ENCODE peak calls at places on chromosomes 16 and 17, in five cellular contexts. D is retinal pigment epithelial cell, X is body of pancreas, C is right atrium auricular region, G is mammary epithelial cell. M is an unnamed sample.

GRCh38 chr16:69833357-69833781 is 71.2 kb downstream of the WWP2 start:
- DNase-seq in D (no peak), X (no peak), C (no peak), G (no peak), M (peak)

GRCh38 chr16:19095699-19096098 is 18.1 kb upstream of the ITPRIPL2 start:
- DNase-seq in D (no peak), X (no peak), C (no peak), G (peak), M (no peak)

GRCh38 chr17:45740553-45741330 is 43.4 kb upstream of the CRHR1 start:
- DNase-seq in D (no peak), X (no peak), C (no peak), G (peak), M (peak)

GRCh38 chr16:57510016-57510871 is 24.0 kb upstream of the DOK4 start:
- DNase-seq in D (no peak), X (no peak), C (no peak), G (no peak), M (no peak)

GRCh38 chr17:50260501-50260911 is 13.8 kb upstream of the TMEM92 start:
- DNase-seq in D (no peak), X (no peak), C (peak), G (no peak), M (no peak)

GRCh38 chr16:47260496-47260895 is 116.8 kb upstream of the NETO2 start:
- DNase-seq in D (no peak), X (no peak), C (no peak), G (no peak), M (no peak)

GRCh38 chr16:87086575-87086974 is 230.6 kb downstream of the C16orf95 start:
- DNase-seq in D (no peak), X (no peak), C (no peak), G (no peak), M (peak)

GRCh38 chr17:78474631-78475146 is 96.2 kb downstream of the PGS1 start:
- DNase-seq in D (no peak), X (no peak), C (no peak), G (no peak), M (no peak)

GRCh38 chr17:55794681-55795080 is 43.8 kb downstream of the PCTP start:
- DNase-seq in D (no peak), X (no peak), C (no peak), G (no peak), M (no peak)

GRCh38 chr16:10541396-10541795 is 39.0 kb downstream of the EMP2 start:
- DNase-seq in D (no peak), X (no peak), C (no peak), G (no peak), M (no peak)

GRCh38 chr17:67608691-67609090 is 109.0 kb upstream of the NOL11 start:
- DNase-seq in D (no peak), X (no peak), C (no peak), G (peak), M (peak)

GRCh38 chr17:45240905-45241314 is 19.2 kb downstream of the FMNL1 start:
- DNase-seq in D (no peak), X (no peak), C (no peak), G (no peak), M (no peak)

GRCh38 chr17:45380046-45380765 is 52.5 kb downstream of the ARHGAP27 start:
- DNase-seq in D (no peak), X (no peak), C (no peak), G (no peak), M (no peak)

GRCh38 chr16:66521951-66522771 is 27.8 kb downstream of the TK2 start:
- DNase-seq in D (peak), X (no peak), C (peak), G (peak), M (peak)

GRCh38 chr16:66522816-66523590 is 26.9 kb downstream of the TK2 start:
- DNase-seq in D (no peak), X (no peak), C (no peak), G (no peak), M (no peak)

GRCh38 chr16:66523861-66524354 is 26.0 kb downstream of the TK2 start:
- DNase-seq in D (no peak), X (no peak), C (no peak), G (no peak), M (no peak)

GRCh38 chr16:66525396-66526180 is 24.3 kb downstream of the TK2 start:
- DNase-seq in D (no peak), X (no peak), C (no peak), G (peak), M (no peak)

DNA sequence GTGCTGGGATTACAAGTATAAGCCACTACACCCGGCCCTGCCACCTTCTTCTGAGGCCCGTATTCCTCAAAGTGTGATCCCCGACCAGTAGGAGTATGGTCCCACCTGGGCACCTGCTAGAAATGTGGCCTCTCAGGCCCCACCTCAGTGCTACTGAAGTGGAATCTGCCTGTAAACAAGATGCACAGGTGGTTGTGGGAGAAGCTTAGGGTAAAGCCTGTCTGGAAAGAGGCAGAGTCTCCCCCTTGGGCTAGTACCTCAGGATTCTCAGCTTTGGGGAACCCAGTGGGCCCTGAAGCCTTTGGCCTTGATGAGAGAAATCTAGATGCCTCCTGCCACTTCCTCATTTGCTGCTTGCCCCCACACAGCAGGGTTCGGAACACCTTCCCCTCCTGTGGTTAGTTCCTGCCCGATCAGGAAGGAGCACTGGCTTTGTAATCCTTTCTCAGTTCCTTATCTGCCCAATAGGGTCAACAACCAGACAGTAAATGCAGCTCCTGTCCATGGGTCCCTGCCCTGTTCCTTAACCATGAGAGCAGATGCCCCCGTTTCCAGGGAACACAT is 25.2 kb downstream of the TK2 start:
- DNase-seq in D (no peak), X (no peak), C (no peak), G (no peak), M (no peak)
- TF ChIP-seq CTCF in D (no peak), X (no peak), C (no peak), G (no peak), M (no peak)

DNA sequence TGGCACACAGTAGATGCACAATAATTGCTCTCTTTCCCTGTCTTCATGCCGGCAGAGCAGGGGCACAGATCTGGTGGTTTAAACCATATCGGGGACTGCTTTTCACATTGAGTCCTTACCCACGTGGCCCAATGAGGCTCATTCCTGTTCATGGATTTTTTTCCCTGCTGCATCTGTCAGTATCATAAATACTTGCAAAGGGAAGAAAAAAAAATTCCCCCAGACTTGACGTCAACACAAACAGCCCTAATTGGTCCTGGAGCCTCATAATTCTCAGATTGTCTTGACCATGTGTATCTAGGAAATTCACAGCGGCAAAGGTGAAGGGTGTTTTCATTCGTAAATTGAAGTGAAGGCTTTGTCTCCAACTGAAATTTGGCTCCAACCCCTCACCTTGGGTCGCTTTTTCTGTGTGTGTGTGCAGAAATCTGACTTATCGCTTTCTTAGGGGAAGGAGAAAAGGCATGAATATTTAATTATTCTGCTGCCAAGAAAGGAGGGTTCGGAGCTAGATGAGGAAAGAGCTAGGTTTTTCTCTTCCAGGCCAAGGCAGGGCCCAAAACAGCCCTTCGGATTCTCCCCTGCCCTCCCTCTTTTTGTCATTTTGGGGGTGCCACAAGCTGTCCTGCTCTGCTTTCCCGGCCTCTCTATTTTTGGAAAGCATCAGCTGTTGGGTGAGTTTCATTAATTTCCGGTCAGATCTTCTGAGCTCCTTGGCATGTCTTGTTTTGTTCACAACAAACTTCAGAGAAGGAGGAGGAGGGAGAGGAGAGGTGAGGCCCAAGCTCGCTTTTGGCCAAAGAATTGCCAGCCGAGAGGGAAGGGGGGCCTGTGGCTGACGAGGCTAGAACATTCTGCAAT is 17.8 kb upstream of the CIBAR2 start:
- DNase-seq in D (no peak), X (no peak), C (no peak), G (no peak), M (peak)
- H3K4me3 ChIP-seq in D (no peak), X (no peak), C (no peak), G (no peak), M (no peak)

DNA sequence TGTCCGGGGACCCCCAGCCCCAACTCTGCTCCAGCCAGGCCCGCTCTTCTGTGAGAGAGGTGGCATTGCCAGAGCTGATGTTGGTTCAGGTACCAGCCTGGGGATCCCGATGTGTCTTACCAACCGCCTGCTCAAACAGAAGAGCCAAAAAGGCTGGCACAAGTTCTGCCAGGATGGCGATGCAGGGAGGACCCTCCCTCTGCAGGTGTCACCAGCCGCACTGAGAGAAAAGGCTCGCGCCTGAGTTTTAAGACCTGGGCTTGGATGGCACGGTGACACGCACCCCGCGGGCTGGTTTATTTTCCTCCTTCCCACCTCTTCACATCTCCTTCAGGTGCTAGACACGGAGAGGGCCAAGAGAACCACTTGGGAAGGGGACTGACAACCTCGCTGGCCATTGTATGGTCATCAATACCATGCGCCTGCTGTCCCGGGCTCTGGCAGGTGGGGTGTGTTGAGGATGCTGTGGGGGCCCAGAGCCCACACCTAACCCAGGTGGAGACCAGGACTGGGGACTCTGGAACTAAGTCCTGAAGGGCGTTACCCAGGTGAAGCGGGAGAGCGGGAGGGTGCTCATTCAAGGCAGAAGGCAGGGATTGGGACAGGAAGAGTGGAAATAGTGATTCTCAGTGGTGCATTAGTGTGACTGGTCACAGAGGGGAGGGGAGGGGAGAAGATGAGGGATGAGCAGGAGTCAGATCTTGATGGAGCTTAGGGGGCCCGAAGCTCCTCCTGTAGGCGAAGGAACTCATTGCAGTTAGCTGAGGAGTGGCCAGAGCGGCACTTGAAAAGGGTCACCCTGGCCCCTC is 16.3 kb downstream of the FOXJ1 start:
- DNase-seq in D (no peak), X (no peak), C (no peak), G (no peak), M (peak)
- TF ChIP-seq CTCF in D (peak), X (no peak), C (no peak), G (no peak), M (peak)

GRCh38 chr17:80969030-80969673 is 22.5 kb upstream of the CHMP6 start:
- DNase-seq in D (no peak), X (no peak), C (no peak), G (no peak), M (no peak)
- H3K4me3 ChIP-seq in D (no peak), X (no peak), C (no peak), G (no peak), M (no peak)

GRCh38 chr16:1677339-1677738 is 740 bp upstream of the JPT2 start:
- DNase-seq in D (no peak), X (no peak), C (no peak), G (no peak), M (no peak)

GRCh38 chr16:1677942-1678499 is at the start of gene JPT2:
- DNase-seq in D (peak), X (peak), C (peak), G (peak), M (peak)

GRCh38 chr16:1680361-1680760 is 2.3 kb downstream of the JPT2 start:
- DNase-seq in D (no peak), X (no peak), C (no peak), G (no peak), M (no peak)

GRCh38 chr16:1676661-1677060 is 1.4 kb upstream of the JPT2 start:
- DNase-seq in D (no peak), X (no peak), C (no peak), G (no peak), M (no peak)

GRCh38 chr16:1678500-1679098 is 520 bp downstream of the JPT2 start:
- DNase-seq in D (no peak), X (peak), C (no peak), G (peak), M (peak)
- TF ChIP-seq CTCF in D (peak), X (no peak), C (no peak), G (peak), M (peak)

GRCh38 chr17:4186244-4186920 is 43.4 kb downstream of the CYB5D2 start:
- DNase-seq in D (no peak), X (no peak), C (no peak), G (no peak), M (peak)

GRCh38 chr17:4189280-4189679 is 46.3 kb downstream of the CYB5D2 start:
- DNase-seq in D (no peak), X (no peak), C (no peak), G (no peak), M (no peak)

GRCh38 chr17:4187076-4187475 is 44.1 kb downstream of the CYB5D2 start:
- DNase-seq in D (no peak), X (no peak), C (peak), G (peak), M (peak)

GRCh38 chr17:4185656-4186055 is 42.7 kb downstream of the CYB5D2 start:
- DNase-seq in D (no peak), X (no peak), C (no peak), G (no peak), M (no peak)

GRCh38 chr17:4188076-4188475 is 45.1 kb downstream of the CYB5D2 start:
- DNase-seq in D (no peak), X (no peak), C (no peak), G (no peak), M (no peak)
- H3K4me3 ChIP-seq in D (no peak), X (no peak), C (no peak), G (no peak), M (no peak)

GRCh38 chr17:30716461-30717289 is 107.8 kb downstream of the CRLF3 start:
- DNase-seq in D (no peak), X (no peak), C (no peak), G (no peak), M (peak)
- TF ChIP-seq CTCF in D (peak), X (no peak), C (no peak), G (peak), M (peak)

M was measured in fibroblast of mammary gland.